ENCODE peak calls at places on chromosome 18, in six cellular contexts. One of them, this sample, is unnamed.

GRCh38 chr18:31679133-31679731 is 5.1 kb downstream of the B4GALT6 start:
- DNase-seq in MM.1S: no peak
- DNase-seq in activated CD4-positive, alpha-beta T cell treated with anti-CD3 and anti-CD28 coated beads, Interleukin-2, amount 50 U/mL, for 24 hours: no peak
- DNase-seq in spleen: no peak
- DNase-seq in RPMI7951: peak
- DNase-seq in GM23248: peak
- DNase-seq in this sample: no peak

GRCh38 chr18:13496691-13497281 is 229.6 kb downstream of the FAM210A start:
- DNase-seq in MM.1S: no peak
- DNase-seq in activated CD4-positive, alpha-beta T cell treated with anti-CD3 and anti-CD28 coated beads, Interleukin-2, amount 50 U/mL, for 24 hours: no peak
- DNase-seq in spleen: no peak
- DNase-seq in RPMI7951: no peak
- DNase-seq in GM23248: no peak
- DNase-seq in this sample: no peak

GRCh38 chr18:51153659-51154371 is 43.7 kb downstream of the MEX3C start:
- DNase-seq in MM.1S: peak
- DNase-seq in activated CD4-positive, alpha-beta T cell treated with anti-CD3 and anti-CD28 coated beads, Interleukin-2, amount 50 U/mL, for 24 hours: no peak
- DNase-seq in spleen: peak
- DNase-seq in RPMI7951: no peak
- DNase-seq in GM23248: no peak
- DNase-seq in this sample: no peak

GRCh38 chr18:45335644-45336043 is 279.6 kb upstream of the SLC14A2 start:
- DNase-seq in MM.1S: no peak
- DNase-seq in activated CD4-positive, alpha-beta T cell treated with anti-CD3 and anti-CD28 coated beads, Interleukin-2, amount 50 U/mL, for 24 hours: no peak
- DNase-seq in spleen: no peak
- DNase-seq in RPMI7951: peak
- DNase-seq in GM23248: peak
- DNase-seq in this sample: no peak

GRCh38 chr18:12639990-12640880 is 17.7 kb downstream of the SPIRE1 start:
- DNase-seq in MM.1S: no peak
- DNase-seq in activated CD4-positive, alpha-beta T cell treated with anti-CD3 and anti-CD28 coated beads, Interleukin-2, amount 50 U/mL, for 24 hours: no peak
- DNase-seq in spleen: no peak
- DNase-seq in RPMI7951: peak
- DNase-seq in GM23248: peak
- DNase-seq in this sample: no peak

GRCh38 chr18:2908166-2908945 is 61.5 kb downstream of the EMILIN2 start:
- DNase-seq in MM.1S: no peak
- DNase-seq in activated CD4-positive, alpha-beta T cell treated with anti-CD3 and anti-CD28 coated beads, Interleukin-2, amount 50 U/mL, for 24 hours: no peak
- DNase-seq in spleen: no peak
- DNase-seq in RPMI7951: no peak
- DNase-seq in GM23248: no peak
- DNase-seq in this sample: no peak

GRCh38 chr18:5444847-5445246 is 99.0 kb downstream of the EPB41L3 start:
- DNase-seq in MM.1S: no peak
- DNase-seq in activated CD4-positive, alpha-beta T cell treated with anti-CD3 and anti-CD28 coated beads, Interleukin-2, amount 50 U/mL, for 24 hours: no peak
- DNase-seq in spleen: no peak
- DNase-seq in RPMI7951: no peak
- DNase-seq in GM23248: no peak
- DNase-seq in this sample: no peak

GRCh38 chr18:62682396-62682795 is 32.9 kb upstream of the PHLPP1 start:
- DNase-seq in MM.1S: no peak
- DNase-seq in activated CD4-positive, alpha-beta T cell treated with anti-CD3 and anti-CD28 coated beads, Interleukin-2, amount 50 U/mL, for 24 hours: no peak
- DNase-seq in spleen: no peak
- DNase-seq in RPMI7951: no peak
- DNase-seq in GM23248: no peak
- DNase-seq in this sample: no peak

GRCh38 chr18:2903006-2903405 is 56.2 kb downstream of the EMILIN2 start:
- DNase-seq in MM.1S: no peak
- DNase-seq in activated CD4-positive, alpha-beta T cell treated with anti-CD3 and anti-CD28 coated beads, Interleukin-2, amount 50 U/mL, for 24 hours: no peak
- DNase-seq in spleen: no peak
- DNase-seq in RPMI7951: peak
- DNase-seq in GM23248: peak
- DNase-seq in this sample: peak

GRCh38 chr18:78228974-78229373 is 750.6 kb upstream of the SALL3 start:
- DNase-seq in MM.1S: no peak
- DNase-seq in activated CD4-positive, alpha-beta T cell treated with anti-CD3 and anti-CD28 coated beads, Interleukin-2, amount 50 U/mL, for 24 hours: no peak
- DNase-seq in spleen: no peak
- DNase-seq in RPMI7951: no peak
- DNase-seq in GM23248: no peak
- DNase-seq in this sample: no peak

GRCh38 chr18:2906522-2907458 is 60.0 kb downstream of the EMILIN2 start:
- DNase-seq in MM.1S: peak
- DNase-seq in activated CD4-positive, alpha-beta T cell treated with anti-CD3 and anti-CD28 coated beads, Interleukin-2, amount 50 U/mL, for 24 hours: no peak
- DNase-seq in spleen: peak
- DNase-seq in RPMI7951: peak
- DNase-seq in GM23248: peak
- DNase-seq in this sample: peak

GRCh38 chr18:6118080-6118479 is 222.8 kb upstream of the TMEM200C start:
- DNase-seq in MM.1S: no peak
- DNase-seq in activated CD4-positive, alpha-beta T cell treated with anti-CD3 and anti-CD28 coated beads, Interleukin-2, amount 50 U/mL, for 24 hours: no peak
- DNase-seq in spleen: no peak
- DNase-seq in RPMI7951: no peak
- DNase-seq in GM23248: no peak
- DNase-seq in this sample: no peak

GRCh38 chr18:74549591-74550104 is 15.3 kb downstream of the CNDP1 start:
- DNase-seq in MM.1S: no peak
- DNase-seq in activated CD4-positive, alpha-beta T cell treated with anti-CD3 and anti-CD28 coated beads, Interleukin-2, amount 50 U/mL, for 24 hours: no peak
- DNase-seq in spleen: no peak
- DNase-seq in RPMI7951: no peak
- DNase-seq in GM23248: no peak
- DNase-seq in this sample: no peak

This sample was measured in testis.